ENCODE peak calls at places on chromosomes 11 and 22, in nine cellular contexts. G is H1; Q is GM06990; E is left colon; D is NCI-H2171 treated with DMSO at 0.1 percent for 48 hours; L is left cardiac atrium; F is A549; X is activated T-cell treated with anti-CD3 and anti-CD28 coated beads, Interleukin-2, amount 50 U/mL, for 48 hours; P is hypothalamus. K is an unnamed sample.

GRCh38 chr11:72799441-72799840 is 5.6 kb upstream of the STARD10 start:
- DNase-seq in P (no peak), F (no peak), X (no peak), D (peak; percentile 12), G (no peak), E (no peak), Q (no peak), L (no peak), K (no peak)

GRCh38 chr22:22974795-22975580 is 87.4 kb downstream of the IGLL5 start:
- DNase-seq in P (no peak), Q (no peak), G (no peak), D (peak; percentile 91), F (no peak), E (no peak), L (no peak), X (no peak), K (no peak)

GRCh38 chr11:116499396-116500001 is 273.3 kb downstream of the BUD13 start:
- DNase-seq in D (peak; percentile 26), P (no peak), E (peak; percentile 71), G (peak; percentile 99), F (peak; percentile 27), L (peak; percentile 70), Q (peak; percentile 18), X (peak; percentile 79), K (peak; percentile 98)

GRCh38 chr11:1935156-1936071 is 11.7 kb upstream of the MRPL23 start:
- DNase-seq in X (no peak), G (peak; percentile 43), L (no peak), P (no peak), D (no peak), E (peak; percentile 14), Q (no peak), F (no peak), K (no peak)

GRCh38 chr11:121422675-121423074 is 29.4 kb upstream of the SORL1 start:
- DNase-seq in Q (peak; percentile 56), E (no peak), L (no peak), D (no peak), F (no peak), G (no peak), X (no peak), P (no peak), K (no peak)

GRCh38 chr11:70402685-70403084 is 4.4 kb downstream of the CTTN start:
- DNase-seq in F (no peak), L (no peak), X (no peak), Q (no peak), P (no peak), E (no peak), G (no peak), D (no peak), K (no peak)

GRCh38 chr22:44703269-44703870 is 1.4 kb downstream of the PRR5 start:
- DNase-seq in X (no peak), G (no peak), D (no peak), F (no peak), L (no peak), E (no peak), Q (no peak), P (no peak), K (no peak)

GRCh38 chr11:64247729-64248531 is 1.2 kb upstream of the PPP1R14B start:
- DNase-seq in P (no peak), L (no peak), F (no peak), X (no peak), E (peak; percentile 40), G (no peak), Q (no peak), D (no peak), K (no peak)

GRCh38 chr11:7439921-7440320 is 45.4 kb upstream of the OLFML1 start:
- DNase-seq in L (no peak), G (no peak), D (no peak), P (no peak), F (no peak), Q (no peak), E (no peak), X (no peak), K (no peak)

GRCh38 chr11:98104249-98104648 is 916.5 kb upstream of the CNTN5 start:
- DNase-seq in E (no peak), F (no peak), G (no peak), X (no peak), P (no peak), L (no peak), D (no peak), Q (no peak), K (no peak)

GRCh38 chr11:69692422-69692821 is 11.4 kb downstream of the FGF19 start:
- DNase-seq in P (no peak), Q (no peak), F (no peak), G (no peak), D (no peak), X (no peak), L (no peak), E (no peak), K (no peak)

GRCh38 chr11:127385071-127385470 is 384.5 kb upstream of the KIRREL3 start:
- DNase-seq in L (no peak), F (no peak), G (no peak), P (no peak), E (no peak), X (no peak), Q (no peak), D (no peak), K (no peak)

GRCh38 chr11:123357990-123358827 is 71.9 kb upstream of the GRAMD1B start:
- DNase-seq in G (peak; percentile 68), Q (peak; percentile 72), F (no peak), D (peak; percentile 61), E (no peak), X (peak; percentile 66), P (no peak), L (no peak), K (peak; percentile 38)

GRCh38 chr22:24525416-24526037 is 29.4 kb downstream of the GUCD1 start:
- DNase-seq in Q (peak; percentile 72), D (peak; percentile 74), G (peak; percentile 91), P (peak; percentile 16), E (peak; percentile 68), X (peak; percentile 92), L (peak; percentile 85), F (peak; percentile 67), K (peak; percentile 84)

GRCh38 chr11:70742553-70743291 is 344.4 kb downstream of the CTTN start:
- DNase-seq in L (no peak), E (no peak), P (no peak), G (peak; percentile 82), Q (no peak), X (no peak), D (no peak), F (no peak), K (peak; percentile 85)

GRCh38 chr22:35312198-35313059 is 12.7 kb downstream of the TOM1 start:
- DNase-seq in D (no peak), E (peak; percentile 83), F (no peak), Q (peak; percentile 42), G (no peak), L (peak; percentile 54), P (no peak), X (peak; percentile 22), K (no peak)

GRCh38 chr11:118771481-118772278 is 19.3 kb downstream of the DDX6 start:
- DNase-seq in G (no peak), E (no peak), Q (no peak), F (no peak), X (no peak), D (no peak), P (no peak), L (no peak), K (no peak)

GRCh38 chr11:87213444-87213843 is 175.7 kb downstream of the TMEM135 start:
- DNase-seq in D (no peak), E (no peak), G (no peak), F (no peak), L (no peak), P (no peak), Q (no peak), X (no peak), K (no peak)

GRCh38 chr11:83292709-83293435 is 6.7 kb upstream of the CCDC90B start:
- DNase-seq in E (no peak), X (peak; percentile 21), Q (peak; percentile 20), D (peak; percentile 6), F (peak; percentile 60), P (peak; percentile 19), G (no peak), L (no peak), K (no peak)

GRCh38 chr11:19646308-19646707 is 66.3 kb upstream of the NAV2 start:
- DNase-seq in G (no peak), D (no peak), P (no peak), X (no peak), E (no peak), F (no peak), L (no peak), Q (no peak), K (no peak)

GRCh38 chr11:58059011-58059358 is 28.2 kb downstream of the OR6Q1 start:
- DNase-seq in G (no peak), F (no peak), L (no peak), D (no peak), P (no peak), E (no peak), X (no peak), Q (no peak), K (no peak)

GRCh38 chr22:37212174-37212906 is at the start of gene SSTR3:
- DNase-seq in L (peak; percentile 20), X (no peak), P (no peak), G (peak; percentile 62), D (peak; percentile 86), E (no peak), Q (no peak), F (no peak), K (peak; percentile 34)

GRCh38 chr11:14184548-14184947 is 174.4 kb downstream of the RRAS2 start:
- DNase-seq in F (no peak), Q (no peak), X (no peak), L (no peak), G (no peak), D (no peak), E (no peak), P (no peak), K (no peak)

GRCh38 chr11:37504066-37504611 is 906.1 kb upstream of the RAG2 start:
- DNase-seq in F (no peak), L (no peak), Q (peak; percentile 77), G (no peak), D (no peak), E (no peak), P (no peak), X (no peak), K (no peak)

GRCh38 chr11:83662494-83662893 is 376.3 kb upstream of the CCDC90B start:
- DNase-seq in G (no peak), P (no peak), Q (no peak), E (no peak), D (no peak), X (no peak), L (no peak), F (no peak), K (no peak)

GRCh38 chr22:23774922-23775436 is 2.3 kb downstream of the MMP11 start:
- DNase-seq in Q (no peak), L (no peak), G (no peak), F (no peak), X (no peak), D (no peak), P (no peak), E (no peak), K (no peak)

GRCh38 chr11:112219476-112220232 is 6.6 kb upstream of the PTS start:
- DNase-seq in G (no peak), P (peak; percentile 9), L (no peak), Q (peak; percentile 24), D (peak; percentile 83), X (peak; percentile 39), E (no peak), F (peak; percentile 39), K (no peak)

GRCh38 chr11:88102595-88102929 is 72.7 kb downstream of the RAB38 start:
- DNase-seq in D (no peak), Q (no peak), E (no peak), X (no peak), G (no peak), L (no peak), F (no peak), P (no peak), K (no peak)

K was measured in WTC11.